ENCODE peak calls at places on chromosomes 11 and 22, in ten cellular contexts. One of them, this sample, is unnamed.

GRCh38 chr11:128772814-128773213 is 78.9 kb downstream of the FLI1 start:
- DNase-seq in GM10248: no peak
- DNase-seq in PC-9: no peak
- DNase-seq in hepatocyte: no peak
- DNase-seq in thoracic aorta: no peak
- DNase-seq in body of pancreas: peak; percentile 68
- DNase-seq in RWPE1: no peak
- DNase-seq in HFF-Myc: no peak
- DNase-seq in HCT116: no peak
- DNase-seq in CD8-positive, alpha-beta T cell: peak; percentile 61
- DNase-seq in this sample: no peak

GRCh38 chr11:11500744-11501487 is 120.9 kb downstream of the GALNT18 start:
- DNase-seq in GM10248: no peak
- DNase-seq in PC-9: no peak
- DNase-seq in hepatocyte: no peak
- DNase-seq in thoracic aorta: no peak
- DNase-seq in body of pancreas: no peak
- DNase-seq in RWPE1: no peak
- DNase-seq in HFF-Myc: no peak
- DNase-seq in HCT116: no peak
- DNase-seq in CD8-positive, alpha-beta T cell: no peak
- DNase-seq in this sample: no peak

GRCh38 chr11:10376061-10376460 is 71.2 kb downstream of the ADM start:
- DNase-seq in GM10248: no peak
- DNase-seq in PC-9: no peak
- DNase-seq in hepatocyte: no peak
- DNase-seq in thoracic aorta: no peak
- DNase-seq in body of pancreas: no peak
- DNase-seq in RWPE1: no peak
- DNase-seq in HFF-Myc: no peak
- DNase-seq in HCT116: no peak
- DNase-seq in CD8-positive, alpha-beta T cell: no peak
- DNase-seq in this sample: no peak

GRCh38 chr11:26510201-26510600 is 61.9 kb downstream of the MUC15 start:
- DNase-seq in GM10248: no peak
- DNase-seq in PC-9: no peak
- DNase-seq in hepatocyte: no peak
- DNase-seq in thoracic aorta: no peak
- DNase-seq in body of pancreas: no peak
- DNase-seq in RWPE1: no peak
- DNase-seq in HFF-Myc: no peak
- DNase-seq in HCT116: no peak
- DNase-seq in CD8-positive, alpha-beta T cell: no peak
- DNase-seq in this sample: no peak

GRCh38 chr22:27962268-27963191 is 43.5 kb upstream of the PITPNB start:
- DNase-seq in GM10248: no peak
- DNase-seq in PC-9: no peak
- DNase-seq in hepatocyte: no peak
- DNase-seq in thoracic aorta: no peak
- DNase-seq in body of pancreas: no peak
- DNase-seq in RWPE1: no peak
- DNase-seq in HFF-Myc: no peak
- DNase-seq in HCT116: no peak
- DNase-seq in CD8-positive, alpha-beta T cell: no peak
- DNase-seq in this sample: no peak

GRCh38 chr11:74877132-74877531 is 71.8 kb downstream of the XRRA1 start:
- DNase-seq in GM10248: no peak
- DNase-seq in PC-9: no peak
- DNase-seq in hepatocyte: no peak
- DNase-seq in thoracic aorta: no peak
- DNase-seq in body of pancreas: no peak
- DNase-seq in RWPE1: no peak
- DNase-seq in HFF-Myc: no peak
- DNase-seq in HCT116: peak; percentile 15
- DNase-seq in CD8-positive, alpha-beta T cell: no peak
- DNase-seq in this sample: no peak

GRCh38 chr11:623999-624704 is 603 bp downstream of the CDHR5 start:
- DNase-seq in GM10248: no peak
- DNase-seq in PC-9: peak; percentile 49
- DNase-seq in hepatocyte: peak; percentile 82
- DNase-seq in thoracic aorta: no peak
- DNase-seq in body of pancreas: no peak
- DNase-seq in RWPE1: peak; percentile 73
- DNase-seq in HFF-Myc: no peak
- DNase-seq in HCT116: peak; percentile 48
- DNase-seq in CD8-positive, alpha-beta T cell: no peak
- DNase-seq in this sample: no peak

GRCh38 chr22:29062286-29062949 is 787 bp upstream of the C22orf31 start:
- DNase-seq in GM10248: no peak
- DNase-seq in PC-9: no peak
- DNase-seq in hepatocyte: no peak
- DNase-seq in thoracic aorta: no peak
- DNase-seq in body of pancreas: no peak
- DNase-seq in RWPE1: no peak
- DNase-seq in HFF-Myc: no peak
- DNase-seq in HCT116: no peak
- DNase-seq in CD8-positive, alpha-beta T cell: no peak
- DNase-seq in this sample: no peak

GRCh38 chr11:96096360-96096759 is 172.5 kb upstream of the MTMR2 start:
- DNase-seq in GM10248: no peak
- DNase-seq in PC-9: no peak
- DNase-seq in hepatocyte: no peak
- DNase-seq in thoracic aorta: no peak
- DNase-seq in body of pancreas: no peak
- DNase-seq in RWPE1: no peak
- DNase-seq in HFF-Myc: no peak
- DNase-seq in HCT116: no peak
- DNase-seq in CD8-positive, alpha-beta T cell: no peak
- DNase-seq in this sample: no peak

GRCh38 chr11:95565692-95566091 is 223.9 kb downstream of the FAM76B start:
- DNase-seq in GM10248: no peak
- DNase-seq in PC-9: no peak
- DNase-seq in hepatocyte: no peak
- DNase-seq in thoracic aorta: no peak
- DNase-seq in body of pancreas: no peak
- DNase-seq in RWPE1: no peak
- DNase-seq in HFF-Myc: no peak
- DNase-seq in HCT116: no peak
- DNase-seq in CD8-positive, alpha-beta T cell: no peak
- DNase-seq in this sample: no peak

GRCh38 chr11:2306971-2307732 is 5.3 kb downstream of the TSPAN32 start:
- DNase-seq in GM10248: no peak
- DNase-seq in PC-9: no peak
- DNase-seq in hepatocyte: no peak
- DNase-seq in thoracic aorta: no peak
- DNase-seq in body of pancreas: peak; percentile 1
- DNase-seq in RWPE1: no peak
- DNase-seq in HFF-Myc: peak; percentile 35
- DNase-seq in HCT116: no peak
- DNase-seq in CD8-positive, alpha-beta T cell: no peak
- DNase-seq in this sample: no peak

GRCh38 chr11:12968101-12968500 is 41.0 kb upstream of the RASSF10 start:
- DNase-seq in GM10248: no peak
- DNase-seq in PC-9: peak; percentile 10
- DNase-seq in hepatocyte: no peak
- DNase-seq in thoracic aorta: no peak
- DNase-seq in body of pancreas: no peak
- DNase-seq in RWPE1: peak; percentile 71
- DNase-seq in HFF-Myc: no peak
- DNase-seq in HCT116: no peak
- DNase-seq in CD8-positive, alpha-beta T cell: no peak
- DNase-seq in this sample: no peak

GRCh38 chr22:49588739-49589138 is 238.9 kb downstream of the BRD1 start:
- DNase-seq in GM10248: no peak
- DNase-seq in PC-9: no peak
- DNase-seq in hepatocyte: no peak
- DNase-seq in thoracic aorta: no peak
- DNase-seq in body of pancreas: no peak
- DNase-seq in RWPE1: no peak
- DNase-seq in HFF-Myc: no peak
- DNase-seq in HCT116: no peak
- DNase-seq in CD8-positive, alpha-beta T cell: no peak
- DNase-seq in this sample: no peak

GRCh38 chr22:48567213-48567975 is 1260.3 kb downstream of the BRD1 start:
- DNase-seq in GM10248: no peak
- DNase-seq in PC-9: no peak
- DNase-seq in hepatocyte: no peak
- DNase-seq in thoracic aorta: no peak
- DNase-seq in body of pancreas: no peak
- DNase-seq in RWPE1: no peak
- DNase-seq in HFF-Myc: no peak
- DNase-seq in HCT116: no peak
- DNase-seq in CD8-positive, alpha-beta T cell: no peak
- DNase-seq in this sample: no peak

GRCh38 chr22:41779889-41780505 is 20.5 kb upstream of the CCDC134 start:
- DNase-seq in GM10248: no peak
- DNase-seq in PC-9: no peak
- DNase-seq in hepatocyte: no peak
- DNase-seq in thoracic aorta: no peak
- DNase-seq in body of pancreas: no peak
- DNase-seq in RWPE1: no peak
- DNase-seq in HFF-Myc: no peak
- DNase-seq in HCT116: no peak
- DNase-seq in CD8-positive, alpha-beta T cell: no peak
- DNase-seq in this sample: no peak

GRCh38 chr11:93481279-93481678 is 61.9 kb downstream of the SMCO4 start:
- DNase-seq in GM10248: no peak
- DNase-seq in PC-9: no peak
- DNase-seq in hepatocyte: no peak
- DNase-seq in thoracic aorta: no peak
- DNase-seq in body of pancreas: no peak
- DNase-seq in RWPE1: peak; percentile 55
- DNase-seq in HFF-Myc: no peak
- DNase-seq in HCT116: no peak
- DNase-seq in CD8-positive, alpha-beta T cell: no peak
- DNase-seq in this sample: no peak

GRCh38 chr22:48644108-48644507 is 1183.6 kb downstream of the BRD1 start:
- DNase-seq in GM10248: no peak
- DNase-seq in PC-9: no peak
- DNase-seq in hepatocyte: no peak
- DNase-seq in thoracic aorta: no peak
- DNase-seq in body of pancreas: no peak
- DNase-seq in RWPE1: no peak
- DNase-seq in HFF-Myc: no peak
- DNase-seq in HCT116: no peak
- DNase-seq in CD8-positive, alpha-beta T cell: no peak
- DNase-seq in this sample: no peak

GRCh38 chr22:38738475-38739070 is 17.2 kb downstream of the SUN2 start:
- DNase-seq in GM10248: no peak
- DNase-seq in PC-9: no peak
- DNase-seq in hepatocyte: no peak
- DNase-seq in thoracic aorta: no peak
- DNase-seq in body of pancreas: no peak
- DNase-seq in RWPE1: no peak
- DNase-seq in HFF-Myc: no peak
- DNase-seq in HCT116: no peak
- DNase-seq in CD8-positive, alpha-beta T cell: no peak
- DNase-seq in this sample: peak; percentile 33

GRCh38 chr11:44140805-44141204 is 45.3 kb downstream of the EXT2 start:
- DNase-seq in GM10248: no peak
- DNase-seq in PC-9: no peak
- DNase-seq in hepatocyte: no peak
- DNase-seq in thoracic aorta: no peak
- DNase-seq in body of pancreas: no peak
- DNase-seq in RWPE1: no peak
- DNase-seq in HFF-Myc: no peak
- DNase-seq in HCT116: no peak
- DNase-seq in CD8-positive, alpha-beta T cell: no peak
- DNase-seq in this sample: no peak

GRCh38 chr11:58905716-58906547 is 33.4 kb upstream of the GLYATL1 start:
- DNase-seq in GM10248: no peak
- DNase-seq in PC-9: no peak
- DNase-seq in hepatocyte: peak; percentile 84
- DNase-seq in thoracic aorta: no peak
- DNase-seq in body of pancreas: peak; percentile 52
- DNase-seq in RWPE1: peak; percentile 43
- DNase-seq in HFF-Myc: peak; percentile 84
- DNase-seq in HCT116: no peak
- DNase-seq in CD8-positive, alpha-beta T cell: no peak
- DNase-seq in this sample: no peak

GRCh38 chr11:107619926-107620325 is 29.0 kb downstream of the ELMOD1 start:
- DNase-seq in GM10248: no peak
- DNase-seq in PC-9: no peak
- DNase-seq in hepatocyte: no peak
- DNase-seq in thoracic aorta: no peak
- DNase-seq in body of pancreas: no peak
- DNase-seq in RWPE1: no peak
- DNase-seq in HFF-Myc: no peak
- DNase-seq in HCT116: no peak
- DNase-seq in CD8-positive, alpha-beta T cell: no peak
- DNase-seq in this sample: no peak

GRCh38 chr11:57429946-57430345 is 3.0 kb upstream of the SLC43A3 start:
- DNase-seq in GM10248: no peak
- DNase-seq in PC-9: no peak
- DNase-seq in hepatocyte: no peak
- DNase-seq in thoracic aorta: no peak
- DNase-seq in body of pancreas: no peak
- DNase-seq in RWPE1: no peak
- DNase-seq in HFF-Myc: no peak
- DNase-seq in HCT116: no peak
- DNase-seq in CD8-positive, alpha-beta T cell: no peak
- DNase-seq in this sample: no peak
- TF ChIP-seq CTCF in GM10248: no peak
- TF ChIP-seq CTCF in PC-9: no peak
- TF ChIP-seq CTCF in hepatocyte: no peak
- TF ChIP-seq CTCF in thoracic aorta: no peak
- TF ChIP-seq CTCF in body of pancreas: no peak
- TF ChIP-seq CTCF in RWPE1: no peak
- TF ChIP-seq CTCF in HFF-Myc: no peak
- TF ChIP-seq CTCF in HCT116: no peak
- TF ChIP-seq CTCF in CD8-positive, alpha-beta T cell: no peak
- TF ChIP-seq CTCF in this sample: no peak

GRCh38 chr11:16785520-16786128 is 47.2 kb downstream of the C11orf58 start:
- DNase-seq in GM10248: peak; percentile 82
- DNase-seq in PC-9: peak; percentile 43
- DNase-seq in hepatocyte: peak; percentile 84
- DNase-seq in thoracic aorta: no peak
- DNase-seq in body of pancreas: peak; percentile 73
- DNase-seq in RWPE1: peak; percentile 84
- DNase-seq in HFF-Myc: peak; percentile 56
- DNase-seq in HCT116: peak; percentile 54
- DNase-seq in CD8-positive, alpha-beta T cell: peak; percentile 54
- DNase-seq in this sample: peak; percentile 84
- TF ChIP-seq CTCF in GM10248: peak; percentile 90
- TF ChIP-seq CTCF in PC-9: peak; percentile 74
- TF ChIP-seq CTCF in hepatocyte: peak; percentile 87
- TF ChIP-seq CTCF in thoracic aorta: peak; percentile 83
- TF ChIP-seq CTCF in body of pancreas: peak; percentile 52
- TF ChIP-seq CTCF in RWPE1: peak; percentile 90
- TF ChIP-seq CTCF in HFF-Myc: peak; percentile 95
- TF ChIP-seq CTCF in HCT116: peak; percentile 93
- TF ChIP-seq CTCF in CD8-positive, alpha-beta T cell: peak; percentile 69
- TF ChIP-seq CTCF in this sample: peak; percentile 86

GRCh38 chr11:132123854-132124835 is 753.7 kb downstream of the NTM start:
- DNase-seq in GM10248: no peak
- DNase-seq in PC-9: no peak
- DNase-seq in hepatocyte: no peak
- DNase-seq in thoracic aorta: no peak
- DNase-seq in body of pancreas: no peak
- DNase-seq in RWPE1: no peak
- DNase-seq in HFF-Myc: no peak
- DNase-seq in HCT116: no peak
- DNase-seq in CD8-positive, alpha-beta T cell: no peak
- DNase-seq in this sample: no peak
- TF ChIP-seq CTCF in GM10248: no peak
- TF ChIP-seq CTCF in PC-9: no peak
- TF ChIP-seq CTCF in hepatocyte: no peak
- TF ChIP-seq CTCF in thoracic aorta: no peak
- TF ChIP-seq CTCF in body of pancreas: no peak
- TF ChIP-seq CTCF in RWPE1: no peak
- TF ChIP-seq CTCF in HFF-Myc: no peak
- TF ChIP-seq CTCF in HCT116: no peak
- TF ChIP-seq CTCF in CD8-positive, alpha-beta T cell: no peak
- TF ChIP-seq CTCF in this sample: no peak

GRCh38 chr11:130070109-130070828 is 575 bp downstream of the APLP2 start:
- DNase-seq in GM10248: peak; percentile 62
- DNase-seq in PC-9: peak; percentile 22
- DNase-seq in hepatocyte: peak; percentile 65
- DNase-seq in thoracic aorta: no peak
- DNase-seq in body of pancreas: peak; percentile 46
- DNase-seq in RWPE1: peak; percentile 29
- DNase-seq in HFF-Myc: no peak
- DNase-seq in HCT116: no peak
- DNase-seq in CD8-positive, alpha-beta T cell: peak; percentile 43
- DNase-seq in this sample: peak; percentile 75
- TF ChIP-seq CTCF in GM10248: peak; percentile 38
- TF ChIP-seq CTCF in PC-9: no peak
- TF ChIP-seq CTCF in hepatocyte: no peak
- TF ChIP-seq CTCF in thoracic aorta: peak; percentile 9
- TF ChIP-seq CTCF in body of pancreas: no peak
- TF ChIP-seq CTCF in RWPE1: no peak
- TF ChIP-seq CTCF in HFF-Myc: no peak
- TF ChIP-seq CTCF in HCT116: peak; percentile 12
- TF ChIP-seq CTCF in CD8-positive, alpha-beta T cell: no peak
- TF ChIP-seq CTCF in this sample: peak; percentile 22